ENCODE peak calls at places on chromosome 2, in six cellular contexts. One of them, this sample, is unnamed.
A peak's percentile ranks its signal among the peaks of the same experiment; 100 is the strongest.

GRCh38 chr2:38514603-38515154 is 88.0 kb downstream of the HNRNPLL start:
- DNase-seq in HCT116: no peak
- DNase-seq in HepG2: no peak
- DNase-seq in GM12878: no peak
- DNase-seq in K562: no peak
- DNase-seq in H1: no peak
- DNase-seq in this sample: no peak

GRCh38 chr2:54942373-54942772 is 107.9 kb downstream of the RTN4 start:
- DNase-seq in HCT116: no peak
- DNase-seq in HepG2: no peak
- DNase-seq in GM12878: no peak
- DNase-seq in K562: no peak
- DNase-seq in H1: no peak
- DNase-seq in this sample: no peak

GRCh38 chr2:175926272-175926671 is 75.8 kb downstream of the LNPK start:
- DNase-seq in HCT116: no peak
- DNase-seq in HepG2: no peak
- DNase-seq in GM12878: no peak
- DNase-seq in K562: no peak
- DNase-seq in H1: no peak
- DNase-seq in this sample: no peak

GRCh38 chr2:241620419-241620769 is 16.6 kb downstream of the THAP4 start:
- DNase-seq in HCT116: peak; percentile 33
- DNase-seq in HepG2: no peak
- DNase-seq in GM12878: no peak
- DNase-seq in K562: no peak
- DNase-seq in H1: no peak
- DNase-seq in this sample: no peak

GRCh38 chr2:70549962-70550361 is 3.7 kb downstream of the TGFA start:
- DNase-seq in HCT116: no peak
- DNase-seq in HepG2: no peak
- DNase-seq in GM12878: no peak
- DNase-seq in K562: no peak
- DNase-seq in H1: no peak
- DNase-seq in this sample: no peak

GRCh38 chr2:191109888-191110287 is 40.9 kb downstream of the STAT4 start:
- DNase-seq in HCT116: no peak
- DNase-seq in HepG2: no peak
- DNase-seq in GM12878: no peak
- DNase-seq in K562: no peak
- DNase-seq in H1: no peak
- DNase-seq in this sample: no peak

GRCh38 chr2:227388537-227389011 is 825 bp upstream of the SCYGR1 start:
- DNase-seq in HCT116: no peak
- DNase-seq in HepG2: no peak
- DNase-seq in GM12878: no peak
- DNase-seq in K562: no peak
- DNase-seq in H1: no peak
- DNase-seq in this sample: no peak

GRCh38 chr2:228615501-228615900 is 434.0 kb upstream of the SPHKAP start:
- DNase-seq in HCT116: no peak
- DNase-seq in HepG2: no peak
- DNase-seq in GM12878: no peak
- DNase-seq in K562: no peak
- DNase-seq in H1: no peak
- DNase-seq in this sample: no peak

GRCh38 chr2:191318729-191319078 is 73.5 kb downstream of the MYO1B start:
- DNase-seq in HCT116: peak; percentile 27
- DNase-seq in HepG2: peak; percentile 96
- DNase-seq in GM12878: no peak
- DNase-seq in K562: no peak
- DNase-seq in H1: no peak
- DNase-seq in this sample: peak; percentile 27

GRCh38 chr2:221716434-221717303 is 144.6 kb upstream of the EPHA4 start:
- DNase-seq in HCT116: no peak
- DNase-seq in HepG2: no peak
- DNase-seq in GM12878: no peak
- DNase-seq in K562: no peak
- DNase-seq in H1: no peak
- DNase-seq in this sample: no peak

GRCh38 chr2:205372141-205372540 is 310.2 kb upstream of the NRP2 start:
- DNase-seq in HCT116: no peak
- DNase-seq in HepG2: no peak
- DNase-seq in GM12878: no peak
- DNase-seq in K562: no peak
- DNase-seq in H1: no peak
- DNase-seq in this sample: no peak

GRCh38 chr2:46381871-46382270 is 84.7 kb downstream of the EPAS1 start:
- DNase-seq in HCT116: no peak
- DNase-seq in HepG2: no peak
- DNase-seq in GM12878: no peak
- DNase-seq in K562: no peak
- DNase-seq in H1: no peak
- DNase-seq in this sample: no peak

DNA sequence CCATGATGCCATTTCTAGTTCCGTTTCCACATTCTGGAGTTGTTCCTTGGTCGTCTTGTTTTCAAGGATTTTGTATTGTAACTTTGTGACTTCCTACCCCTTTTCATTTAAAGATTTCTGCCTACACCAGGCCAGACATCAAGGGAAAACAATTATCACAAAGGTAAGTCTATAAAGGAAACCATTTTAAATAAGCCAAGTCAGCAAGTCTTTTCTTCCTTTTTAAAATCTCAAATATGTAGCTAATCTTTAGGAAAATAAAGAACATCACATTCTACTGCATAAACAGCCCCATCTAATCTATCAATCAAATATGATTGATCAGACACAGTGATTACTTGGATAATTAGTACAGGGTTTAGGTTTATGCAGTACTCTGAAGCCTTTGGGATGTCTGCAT is 35.8 kb upstream of the INSIG2 start:
- DNase-seq in HCT116: no peak
- DNase-seq in HepG2: no peak
- DNase-seq in GM12878: no peak
- DNase-seq in K562: no peak
- DNase-seq in H1: no peak
- DNase-seq in this sample: no peak
- H3K4me1 ChIP-seq in HCT116: peaks cover 17% of the 10 kb centered on the region
- H3K4me1 ChIP-seq in HepG2: peaks cover 11% of the 10 kb centered on the region
- H3K4me1 ChIP-seq in GM12878: peaks cover 27% of the 10 kb centered on the region
- H3K4me1 ChIP-seq in K562: no peaks in the 10 kb centered on the region
- H3K4me1 ChIP-seq in H1: no peaks in the 10 kb centered on the region
- H3K4me1 ChIP-seq in this sample: no peaks in the 10 kb centered on the region

GRCh38 chr2:121858406-121858805 is 103.0 kb downstream of the TSN start:
- DNase-seq in HCT116: no peak
- DNase-seq in HepG2: no peak
- DNase-seq in GM12878: no peak
- DNase-seq in K562: no peak
- DNase-seq in H1: no peak
- DNase-seq in this sample: no peak
- TF ChIP-seq ZNF274 in HCT116: no peak
- TF ChIP-seq ZNF274 in HepG2: no peak
- TF ChIP-seq ZNF274 in GM12878: no peak
- TF ChIP-seq ZNF274 in K562: no peak
- TF ChIP-seq ZNF274 in H1: no peak
- TF ChIP-seq ZNF274 in this sample: no peak

GRCh38 chr2:120741514-120742448 is 6.1 kb downstream of the GLI2 start:
- DNase-seq in HCT116: no peak
- DNase-seq in HepG2: no peak
- DNase-seq in GM12878: no peak
- DNase-seq in K562: no peak
- DNase-seq in H1: no peak
- DNase-seq in this sample: no peak
- TF ChIP-seq YY1 in HCT116: no peak
- TF ChIP-seq YY1 in HepG2: no peak
- TF ChIP-seq YY1 in GM12878: no peak
- TF ChIP-seq YY1 in K562: no peak
- TF ChIP-seq YY1 in H1: peak; percentile 45
- TF ChIP-seq YY1 in this sample: no peak

GRCh38 chr2:230774348-230774951 is 61.8 kb downstream of the CAB39 start:
- DNase-seq in HCT116: no peak
- DNase-seq in HepG2: no peak
- DNase-seq in GM12878: no peak
- DNase-seq in K562: peak; percentile 27
- DNase-seq in H1: no peak
- DNase-seq in this sample: no peak
- H3K4me1 ChIP-seq in HCT116: peaks cover 69% of the 10 kb centered on the region
- H3K4me1 ChIP-seq in HepG2: no peaks in the 10 kb centered on the region
- H3K4me1 ChIP-seq in GM12878: peaks cover 18% of the 10 kb centered on the region
- H3K4me1 ChIP-seq in K562: peaks cover 26% of the 10 kb centered on the region
- H3K4me1 ChIP-seq in H1: no peaks in the 10 kb centered on the region
- H3K4me1 ChIP-seq in this sample: no peaks in the 10 kb centered on the region